ENCODE peak calls at places on chromosome X, in four cellular contexts. One of them, this sample, is unnamed.

GRCh38 chrX:141936080-141936479 is 32.4 kb downstream of the MAGEC1 start:
- DNase-seq in brain microvascular endothelial cell: no peak
- DNase-seq in PC-3: peak; percentile 43
- DNase-seq in substantia nigra: no peak
- DNase-seq in this sample: no peak

GRCh38 chrX:130330706-130331105 is 9.0 kb upstream of the SLC25A14 start:
- DNase-seq in brain microvascular endothelial cell: peak; percentile 55
- DNase-seq in substantia nigra: no peak
- DNase-seq in PC-3: peak; percentile 57
- DNase-seq in this sample: no peak

GRCh38 chrX:57083143-57083542 is 38.2 kb downstream of the SPIN2B start:
- DNase-seq in substantia nigra: no peak
- DNase-seq in brain microvascular endothelial cell: no peak
- DNase-seq in PC-3: no peak
- DNase-seq in this sample: no peak

GRCh38 chrX:139299309-139299708 is 231.2 kb upstream of the F9 start:
- DNase-seq in brain microvascular endothelial cell: no peak
- DNase-seq in substantia nigra: no peak
- DNase-seq in PC-3: no peak
- DNase-seq in this sample: no peak

GRCh38 chrX:134936542-134936941 is 54.2 kb upstream of the SMIM10 start:
- DNase-seq in brain microvascular endothelial cell: peak; percentile 27
- DNase-seq in PC-3: peak; percentile 64
- DNase-seq in substantia nigra: no peak
- DNase-seq in this sample: no peak

GRCh38 chrX:53290441-53291041 is 9.2 kb upstream of the IQSEC2 start:
- DNase-seq in substantia nigra: no peak
- DNase-seq in PC-3: no peak
- DNase-seq in brain microvascular endothelial cell: no peak
- DNase-seq in this sample: no peak

GRCh38 chrX:110086916-110087484 is 84.1 kb downstream of the TMEM164 start:
- DNase-seq in substantia nigra: no peak
- DNase-seq in PC-3: peak; percentile 90
- DNase-seq in brain microvascular endothelial cell: peak; percentile 88
- DNase-seq in this sample: peak; percentile 60

GRCh38 chrX:115289465-115289864 is at the start of gene LUZP4:
- DNase-seq in substantia nigra: no peak
- DNase-seq in PC-3: no peak
- DNase-seq in brain microvascular endothelial cell: no peak
- DNase-seq in this sample: no peak

GRCh38 chrX:136768469-136769084 is 12.2 kb downstream of the ARHGEF6 start:
- DNase-seq in substantia nigra: no peak
- DNase-seq in brain microvascular endothelial cell: peak; percentile 89
- DNase-seq in PC-3: peak; percentile 83
- DNase-seq in this sample: peak; percentile 16

GRCh38 chrX:53246231-53246630 is 21.2 kb upstream of the KDM5C start:
- DNase-seq in brain microvascular endothelial cell: no peak
- DNase-seq in substantia nigra: no peak
- DNase-seq in PC-3: no peak
- DNase-seq in this sample: no peak

GRCh38 chrX:43973249-43973672 is at the start of gene NDP:
- DNase-seq in brain microvascular endothelial cell: no peak
- DNase-seq in substantia nigra: no peak
- DNase-seq in PC-3: peak; percentile 40
- DNase-seq in this sample: no peak

GRCh38 chrX:47958943-47959342 is 44.8 kb downstream of the ZNF182 start:
- DNase-seq in PC-3: peak; percentile 18
- DNase-seq in substantia nigra: no peak
- DNase-seq in brain microvascular endothelial cell: peak; percentile 2
- DNase-seq in this sample: no peak

GRCh38 chrX:121641560-121641959 is 594.1 kb downstream of the GLUD2 start:
- DNase-seq in brain microvascular endothelial cell: no peak
- DNase-seq in substantia nigra: no peak
- DNase-seq in PC-3: peak; percentile 25
- DNase-seq in this sample: peak; percentile 14

GRCh38 chrX:36856849-36857248 is 151.3 kb upstream of the FAM47C start:
- DNase-seq in PC-3: peak; percentile 35
- DNase-seq in substantia nigra: no peak
- DNase-seq in brain microvascular endothelial cell: no peak
- DNase-seq in this sample: no peak

GRCh38 chrX:130801901-130802300 is 101.1 kb downstream of the ENOX2 start:
- DNase-seq in substantia nigra: no peak
- DNase-seq in PC-3: no peak
- DNase-seq in brain microvascular endothelial cell: no peak
- DNase-seq in this sample: no peak

GRCh38 chrX:88586317-88586716 is 160.7 kb upstream of the CPXCR1 start:
- DNase-seq in substantia nigra: no peak
- DNase-seq in PC-3: no peak
- DNase-seq in brain microvascular endothelial cell: no peak
- DNase-seq in this sample: no peak

GRCh38 chrX:37644381-37645305 is 40.9 kb upstream of the XK start:
- DNase-seq in substantia nigra: no peak
- DNase-seq in brain microvascular endothelial cell: no peak
- DNase-seq in PC-3: peak; percentile 56
- DNase-seq in this sample: peak; percentile 78

GRCh38 chrX:2707334-2707760 is 16.3 kb downstream of the CD99 start:
- DNase-seq in brain microvascular endothelial cell: peak; percentile 93
- DNase-seq in PC-3: peak; percentile 94
- DNase-seq in substantia nigra: no peak
- DNase-seq in this sample: peak; percentile 92

GRCh38 chrX:7926501-7926900 is 712 bp downstream of the PNPLA4 start:
- DNase-seq in substantia nigra: no peak
- DNase-seq in brain microvascular endothelial cell: no peak
- DNase-seq in PC-3: peak; percentile 34
- DNase-seq in this sample: no peak

GRCh38 chrX:15465896-15466651 is 27.1 kb downstream of the PIR start:
- DNase-seq in brain microvascular endothelial cell: no peak
- DNase-seq in substantia nigra: no peak
- DNase-seq in PC-3: peak; percentile 5
- DNase-seq in this sample: no peak

GRCh38 chrX:72604112-72604511 is 31.5 kb upstream of the HDAC8 start:
- DNase-seq in brain microvascular endothelial cell: no peak
- DNase-seq in substantia nigra: no peak
- DNase-seq in PC-3: no peak
- DNase-seq in this sample: no peak

GRCh38 chrX:31715675-31716074 is 643.8 kb upstream of the FTHL17 start:
- DNase-seq in brain microvascular endothelial cell: peak; percentile 2
- DNase-seq in substantia nigra: no peak
- DNase-seq in PC-3: peak; percentile 7
- DNase-seq in this sample: no peak

GRCh38 chrX:106898462-106898861 is 4.7 kb downstream of the RIPPLY1 start:
- DNase-seq in substantia nigra: no peak
- DNase-seq in brain microvascular endothelial cell: peak; percentile 42
- DNase-seq in PC-3: peak; percentile 79
- DNase-seq in this sample: no peak

GRCh38 chrX:77014655-77015377 is 432.4 kb upstream of the FGF16 start:
- DNase-seq in substantia nigra: peak; percentile 1
- DNase-seq in brain microvascular endothelial cell: no peak
- DNase-seq in PC-3: no peak
- DNase-seq in this sample: no peak

GRCh38 chrX:140425712-140426395 is 79.0 kb downstream of the SOX3 start:
- DNase-seq in PC-3: no peak
- DNase-seq in substantia nigra: no peak
- DNase-seq in brain microvascular endothelial cell: no peak
- DNase-seq in this sample: no peak

GRCh38 chrX:71492086-71493065 is 40.5 kb upstream of the OGT start:
- DNase-seq in brain microvascular endothelial cell: peak; percentile 51
- DNase-seq in PC-3: peak; percentile 39
- DNase-seq in substantia nigra: no peak
- DNase-seq in this sample: no peak

GRCh38 chrX:105636667-105637066 is 185.7 kb upstream of the NRK start:
- DNase-seq in brain microvascular endothelial cell: no peak
- DNase-seq in PC-3: peak; percentile 50
- DNase-seq in substantia nigra: no peak
- DNase-seq in this sample: no peak

GRCh38 chrX:125709074-125709473 is 389.4 kb downstream of the TEX13C start:
- DNase-seq in substantia nigra: no peak
- DNase-seq in brain microvascular endothelial cell: no peak
- DNase-seq in PC-3: no peak
- DNase-seq in this sample: no peak

GRCh38 chrX:20225488-20225833 is 41.2 kb downstream of the RPS6KA3 start:
- DNase-seq in brain microvascular endothelial cell: no peak
- DNase-seq in substantia nigra: no peak
- DNase-seq in PC-3: no peak
- DNase-seq in this sample: no peak

GRCh38 chrX:63250253-63250868 is 100.8 kb downstream of the SPIN4 start:
- DNase-seq in substantia nigra: no peak
- DNase-seq in PC-3: peak; percentile 85
- DNase-seq in brain microvascular endothelial cell: peak; percentile 82
- DNase-seq in this sample: peak; percentile 27

GRCh38 chrX:1453390-1453783 is 678 bp upstream of the ASMTL start:
- DNase-seq in substantia nigra: no peak
- DNase-seq in brain microvascular endothelial cell: no peak
- DNase-seq in PC-3: no peak
- DNase-seq in this sample: no peak

GRCh38 chrX:18956322-18957032 is 27.4 kb downstream of the PHKA2 start:
- DNase-seq in PC-3: peak; percentile 69
- DNase-seq in substantia nigra: no peak
- DNase-seq in brain microvascular endothelial cell: no peak
- DNase-seq in this sample: no peak

GRCh38 chrX:49186125-49187027 is at the start of gene PRICKLE3:
- DNase-seq in PC-3: peak; percentile 79
- DNase-seq in substantia nigra: no peak
- DNase-seq in brain microvascular endothelial cell: peak; percentile 22
- DNase-seq in this sample: no peak

GRCh38 chrX:49190783-49191032 is 4.5 kb upstream of the PRICKLE3 start:
- DNase-seq in PC-3: no peak
- DNase-seq in brain microvascular endothelial cell: no peak
- DNase-seq in substantia nigra: no peak
- DNase-seq in this sample: no peak

GRCh38 chrX:49187028-49187394 is 838 bp upstream of the PRICKLE3 start:
- DNase-seq in PC-3: no peak
- DNase-seq in brain microvascular endothelial cell: no peak
- DNase-seq in substantia nigra: no peak
- DNase-seq in this sample: no peak

GRCh38 chrX:49187526-49187925 is 1.4 kb upstream of the PRICKLE3 start:
- DNase-seq in PC-3: no peak
- DNase-seq in brain microvascular endothelial cell: no peak
- DNase-seq in substantia nigra: no peak
- DNase-seq in this sample: no peak

GRCh38 chrX:49188468-49189076 is 2.4 kb upstream of the PRICKLE3 start:
- DNase-seq in brain microvascular endothelial cell: no peak
- DNase-seq in substantia nigra: no peak
- DNase-seq in PC-3: no peak
- DNase-seq in this sample: no peak
- H3K27ac ChIP-seq in brain microvascular endothelial cell: no peak overlapping the region
- H3K27ac ChIP-seq in substantia nigra: no peak overlapping the region
- H3K27ac ChIP-seq in PC-3: no peak overlapping the region
- H3K27ac ChIP-seq in this sample: peak overlapping the region; percentile 90

DNA sequence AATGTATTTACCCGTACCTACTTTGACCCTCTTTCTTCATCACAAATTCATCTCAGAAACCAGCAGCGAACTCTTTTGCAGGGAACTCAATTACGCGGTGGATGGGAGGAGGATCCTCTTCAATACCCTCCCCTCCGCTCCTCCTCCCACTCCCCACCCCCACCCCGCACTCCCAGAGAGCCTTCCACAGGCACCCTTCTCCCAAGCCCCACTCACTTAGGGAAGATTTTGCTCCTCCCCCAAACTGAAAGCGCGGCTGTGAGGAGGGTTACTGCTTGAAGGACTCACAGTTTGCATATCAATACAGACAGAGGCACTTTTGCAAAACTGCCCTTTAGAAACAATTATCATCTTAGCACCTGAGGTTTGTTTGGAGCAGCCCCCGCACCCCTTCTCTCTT is 955 bp upstream of the IL1RAPL1 start:
- DNase-seq in substantia nigra: no peak
- DNase-seq in PC-3: peak; percentile 20
- DNase-seq in brain microvascular endothelial cell: peak; percentile 21
- DNase-seq in this sample: no peak
- H3K27ac ChIP-seq in substantia nigra: peak overlapping the region; percentile 71
- H3K27ac ChIP-seq in PC-3: no peak overlapping the region
- H3K27ac ChIP-seq in brain microvascular endothelial cell: no peak overlapping the region
- H3K27ac ChIP-seq in this sample: no peak overlapping the region

DNA sequence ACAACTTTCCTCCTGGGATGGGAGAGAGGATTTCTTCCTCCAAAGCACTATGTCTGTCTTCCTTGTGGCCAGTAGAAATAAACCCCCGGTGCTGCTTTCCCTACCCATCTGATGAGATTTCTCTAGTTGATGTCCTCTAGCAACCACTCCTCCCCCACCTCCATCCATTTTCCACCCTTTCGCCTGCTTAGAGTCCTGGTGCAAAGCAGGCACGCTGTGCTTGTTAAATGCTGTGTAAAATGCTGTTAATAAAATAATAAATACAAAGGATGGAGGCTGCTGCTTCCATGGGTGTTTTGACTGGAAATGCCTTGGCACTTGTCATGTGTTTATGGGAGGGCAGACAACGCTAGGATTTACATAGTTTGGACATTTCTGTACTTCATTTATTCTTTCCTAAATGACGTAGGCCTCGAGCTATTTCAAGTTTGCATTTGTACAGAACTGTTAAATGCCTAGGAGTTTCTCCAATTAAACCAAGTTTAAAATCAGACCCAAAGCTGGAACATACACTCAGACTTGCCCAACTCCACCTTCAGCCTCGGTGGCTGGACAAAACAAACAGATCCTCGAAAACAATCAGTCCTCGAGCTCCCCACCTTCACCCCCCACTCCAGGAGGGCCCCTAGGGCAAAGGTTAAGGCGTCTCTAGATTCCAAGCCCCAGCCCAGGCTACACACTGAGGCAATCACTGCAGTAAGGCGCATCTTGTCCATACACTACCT is 10.0 kb downstream of the BCOR start:
- DNase-seq in PC-3: no peak
- DNase-seq in substantia nigra: no peak
- DNase-seq in brain microvascular endothelial cell: no peak
- DNase-seq in this sample: no peak
- H3K27ac ChIP-seq in PC-3: no peak overlapping the region
- H3K27ac ChIP-seq in substantia nigra: no peak overlapping the region
- H3K27ac ChIP-seq in brain microvascular endothelial cell: no peak overlapping the region
- H3K27ac ChIP-seq in this sample: no peak overlapping the region

GRCh38 chrX:73916489-73916888 is 353.5 kb downstream of the CHIC1 start:
- DNase-seq in brain microvascular endothelial cell: no peak
- DNase-seq in PC-3: no peak
- DNase-seq in substantia nigra: no peak
- DNase-seq in this sample: no peak
- H3K27ac ChIP-seq in brain microvascular endothelial cell: peak overlapping the region; percentile 97
- H3K27ac ChIP-seq in PC-3: no peak overlapping the region
- H3K27ac ChIP-seq in substantia nigra: no peak overlapping the region
- H3K27ac ChIP-seq in this sample: peak overlapping the region; percentile 92

DNA sequence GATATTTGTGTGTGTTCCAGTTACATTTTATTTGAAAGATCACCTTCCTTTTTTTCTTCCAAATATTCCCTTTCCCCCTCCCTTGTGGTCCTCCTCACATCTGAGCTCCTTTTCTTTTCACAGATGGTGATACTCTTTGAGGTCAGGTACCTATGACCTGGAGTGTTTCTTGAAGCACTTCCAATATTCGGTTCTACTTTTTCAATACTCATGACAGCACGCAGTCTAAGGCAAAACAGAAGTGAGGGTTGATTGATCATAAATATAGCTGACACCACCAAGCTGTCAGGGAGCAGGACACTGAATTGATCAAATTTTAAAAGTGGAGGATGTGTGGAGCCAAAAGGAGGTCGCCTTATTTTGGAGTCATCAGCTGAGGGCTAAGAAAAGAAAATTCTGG is 334.4 kb upstream of the MAGEB2 start:
- DNase-seq in substantia nigra: no peak
- DNase-seq in brain microvascular endothelial cell: no peak
- DNase-seq in PC-3: no peak
- DNase-seq in this sample: no peak
- H3K27ac ChIP-seq in substantia nigra: no peak overlapping the region
- H3K27ac ChIP-seq in brain microvascular endothelial cell: no peak overlapping the region
- H3K27ac ChIP-seq in PC-3: no peak overlapping the region
- H3K27ac ChIP-seq in this sample: no peak overlapping the region

This sample was measured in epithelial cell of prostate.